ENCODE peak calls at places on chromosomes 13 and 19, in four cellular contexts. T, H, Q and O are unnamed samples.

GRCh38 chr13:45341799-45342584 is 1.0 kb upstream of the TPT1 start:
- DNase-seq in Q (peak), T (peak), H (peak), O (peak)

GRCh38 chr13:114127473-114128347 is 4.7 kb downstream of the RASA3 start:
- DNase-seq in T (no peak), H (no peak), Q (no peak), O (no peak)

GRCh38 chr19:29528946-29529645 is 3.3 kb downstream of the VSTM2B start:
- DNase-seq in T (peak), H (no peak), Q (no peak), O (no peak)

GRCh38 chr19:991174-991931 is 7.2 kb downstream of the WDR18 start:
- DNase-seq in H (no peak), T (peak), Q (no peak), O (no peak)

GRCh38 chr19:3397266-3398022 is 31.1 kb downstream of the NFIC start:
- DNase-seq in H (peak), Q (peak), T (peak), O (no peak)

GRCh38 chr13:29140277-29140676 is 320.1 kb downstream of the MTUS2 start:
- DNase-seq in Q (peak), H (peak), T (peak), O (peak)

GRCh38 chr19:3389876-3390361 is 23.5 kb downstream of the NFIC start:
- DNase-seq in H (no peak), Q (peak), T (peak), O (peak)

GRCh38 chr13:36261976-36262375 is 35.6 kb downstream of the CCDC169 start:
- DNase-seq in Q (no peak), H (no peak), T (peak), O (no peak)

GRCh38 chr19:926595-927043 is 784 bp downstream of the ARID3A start:
- DNase-seq in Q (peak), T (peak), H (no peak), O (peak)

GRCh38 chr13:101305981-101306411 is 110.3 kb downstream of the NALCN start:
- DNase-seq in T (no peak), Q (no peak), H (no peak), O (peak)